ENCODE peak calls at places on chromosomes 6 and 20, in five cellular contexts. M, T, I, A and Q are unnamed samples.
A peak's percentile ranks its signal among the peaks of the same experiment; 100 is the strongest.

GRCh38 chr6:17584241-17584803 is 15.8 kb upstream of the FAM8A1 start:
- DNase-seq in M (no peak), I (peak; percentile 87), A (no peak), T (peak; percentile 79), Q (no peak)

GRCh38 chr6:170294813-170295518 is 4.1 kb upstream of the DLL1 start:
- DNase-seq in M (no peak), I (no peak), T (no peak), A (no peak), Q (no peak)

GRCh38 chr20:47316776-47317126 is 39.7 kb downstream of the ZMYND8 start:
- DNase-seq in M (no peak), I (no peak), A (no peak), T (no peak), Q (peak; percentile 39)

GRCh38 chr6:87705070-87705691 is 3.1 kb upstream of the AKIRIN2 start:
- DNase-seq in T (no peak), A (no peak), I (no peak), M (no peak), Q (no peak)

GRCh38 chr6:150001295-150001990 is 23.9 kb downstream of the RAET1L start:
- DNase-seq in I (no peak), T (no peak), A (no peak), M (no peak), Q (no peak)

GRCh38 chr6:713351-713750 is 20.4 kb upstream of the EXOC2 start:
- DNase-seq in A (no peak), T (no peak), M (no peak), I (no peak), Q (no peak)

GRCh38 chr6:128282956-128283355 is 237.4 kb downstream of the PTPRK start:
- DNase-seq in M (no peak), I (no peak), T (no peak), A (no peak), Q (no peak)

GRCh38 chr6:168450921-168451320 is 9.9 kb downstream of the SMOC2 start:
- DNase-seq in I (no peak), M (no peak), T (no peak), A (no peak), Q (no peak)

GRCh38 chr20:44739952-44740351 is 5.7 kb upstream of the KCNK15 start:
- DNase-seq in I (no peak), A (no peak), M (no peak), T (no peak), Q (no peak)

GRCh38 chr6:157823001-157823522 is at the start of gene SNX9:
- DNase-seq in I (peak; percentile 86), T (peak; percentile 90), A (no peak), M (peak; percentile 55), Q (peak; percentile 90)

DNA sequence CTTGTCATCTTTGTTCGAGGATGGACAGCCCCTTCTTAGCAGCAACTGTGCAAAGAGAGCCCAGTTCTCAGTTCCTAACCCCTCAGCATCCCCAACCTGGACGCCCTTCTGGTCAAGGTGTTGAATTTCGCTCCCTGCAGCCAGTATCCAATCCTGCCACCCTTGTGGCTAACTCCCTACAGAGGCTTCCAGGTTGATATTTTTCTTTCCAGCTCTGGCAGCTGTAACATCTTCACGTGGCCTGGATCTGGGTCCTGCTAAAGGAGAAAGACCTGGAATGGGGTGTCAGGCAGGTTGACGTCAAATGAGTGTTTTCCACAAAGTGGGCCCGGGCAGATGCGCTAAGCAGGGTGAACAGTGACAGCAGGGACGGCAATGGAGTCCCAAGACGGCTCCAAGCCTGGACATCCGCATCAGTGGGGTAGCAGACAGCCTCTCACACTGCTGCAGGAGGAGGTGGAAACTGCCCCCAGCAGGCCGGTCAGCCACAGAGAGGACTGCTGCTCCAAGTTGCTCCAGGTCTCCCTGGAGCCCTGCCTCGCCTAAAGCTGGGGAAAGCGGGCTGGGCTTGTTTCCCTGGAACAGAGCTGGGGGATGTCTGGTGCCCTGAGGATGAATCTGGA is 1.0 kb upstream of the YTHDF1 start:
- DNase-seq in I (no peak), A (no peak), M (no peak), T (no peak), Q (no peak)
- TF ChIP-seq CTCF in I (no peak), A (no peak), M (no peak), T (no peak), Q (no peak)

DNA sequence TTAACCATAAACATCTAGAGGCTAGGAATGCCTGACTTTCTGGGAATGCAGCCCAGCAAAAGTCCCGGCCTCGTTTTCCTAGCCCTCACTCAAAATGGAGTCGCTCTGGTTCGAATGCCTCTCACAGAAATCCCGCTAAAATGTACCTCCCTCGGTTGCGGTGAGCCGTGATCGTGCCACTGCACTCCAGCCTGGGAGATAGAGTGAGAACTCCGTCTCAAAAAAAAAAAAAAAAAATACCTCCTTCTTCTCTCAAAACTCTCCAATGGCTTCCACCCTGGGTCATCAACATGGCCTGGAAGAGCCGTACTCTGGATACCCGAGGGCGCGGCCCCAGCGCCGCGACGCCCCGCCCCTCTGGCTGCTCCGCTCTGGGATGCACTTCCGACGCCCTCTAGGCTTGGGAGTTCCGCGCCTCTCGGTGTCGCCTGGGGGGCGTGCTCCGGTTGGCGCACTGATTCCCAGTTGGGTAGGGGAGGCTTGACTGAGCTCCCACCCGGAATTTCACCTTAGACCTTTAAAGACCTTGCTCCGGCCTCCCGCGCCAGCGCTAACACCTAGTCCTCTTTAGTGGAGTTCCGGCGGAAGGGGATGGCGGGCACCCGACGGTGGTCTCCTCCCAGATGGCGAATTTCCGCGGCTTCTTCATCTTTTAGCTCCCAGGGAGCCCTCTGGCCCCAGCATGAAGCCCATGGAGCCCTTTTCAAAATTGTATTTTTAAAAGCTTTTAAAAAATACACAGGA is 12.3 kb downstream of the HMGN4 start:
- DNase-seq in T (peak; percentile 80), M (peak; percentile 62), I (peak; percentile 74), A (no peak), Q (peak; percentile 80)
- TF ChIP-seq CTCF in T (no peak), M (peak; percentile 15), I (no peak), A (no peak), Q (no peak)

GRCh38 chr20:46285740-46286139 is 22.6 kb downstream of the CDH22 start:
- DNase-seq in A (no peak), I (no peak), M (no peak), T (no peak), Q (no peak)
- TF ChIP-seq CTCF in A (no peak), I (no peak), M (no peak), T (no peak), Q (no peak)

GRCh38 chr6:39791311-39791710 is 865 bp upstream of the DAAM2 start:
- DNase-seq in I (peak; percentile 48), M (no peak), A (no peak), T (no peak), Q (no peak)

GRCh38 chr6:39792501-39793450 is 600 bp downstream of the DAAM2 start:
- DNase-seq in M (no peak), A (no peak), T (peak; percentile 76), I (no peak), Q (no peak)

GRCh38 chr6:39793528-39793927 is 1.4 kb downstream of the DAAM2 start:
- DNase-seq in M (no peak), I (no peak), A (no peak), T (no peak), Q (no peak)

GRCh38 chr6:39791850-39792500 is at the start of gene DAAM2:
- DNase-seq in T (peak; percentile 87), I (peak; percentile 70), A (peak; percentile 28), M (peak; percentile 16), Q (no peak)

DNA sequence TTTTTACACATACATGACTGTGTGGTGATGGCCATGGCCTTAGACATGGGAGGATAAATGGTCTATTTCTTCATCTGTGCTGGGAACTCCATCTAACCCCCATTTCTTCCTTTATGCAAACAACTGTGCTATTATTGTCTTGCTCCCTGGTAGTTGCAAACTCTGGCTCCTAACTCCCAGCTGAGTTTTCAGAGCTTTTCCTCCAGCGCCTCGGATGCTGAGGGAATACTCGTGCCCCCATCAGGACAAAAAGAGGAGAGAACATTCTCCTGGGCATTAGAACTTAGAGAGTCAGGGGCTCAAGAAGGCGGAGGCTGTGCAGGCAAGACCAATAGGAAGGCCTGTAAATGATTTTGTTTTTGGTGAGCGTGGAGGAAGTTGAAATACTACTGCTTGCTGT is 2.1 kb downstream of the DAAM2 start:
- DNase-seq in T (no peak), A (no peak), M (no peak), I (no peak), Q (no peak)
- TF ChIP-seq CTCF in T (no peak), A (no peak), M (no peak), I (no peak), Q (no peak)

DNA sequence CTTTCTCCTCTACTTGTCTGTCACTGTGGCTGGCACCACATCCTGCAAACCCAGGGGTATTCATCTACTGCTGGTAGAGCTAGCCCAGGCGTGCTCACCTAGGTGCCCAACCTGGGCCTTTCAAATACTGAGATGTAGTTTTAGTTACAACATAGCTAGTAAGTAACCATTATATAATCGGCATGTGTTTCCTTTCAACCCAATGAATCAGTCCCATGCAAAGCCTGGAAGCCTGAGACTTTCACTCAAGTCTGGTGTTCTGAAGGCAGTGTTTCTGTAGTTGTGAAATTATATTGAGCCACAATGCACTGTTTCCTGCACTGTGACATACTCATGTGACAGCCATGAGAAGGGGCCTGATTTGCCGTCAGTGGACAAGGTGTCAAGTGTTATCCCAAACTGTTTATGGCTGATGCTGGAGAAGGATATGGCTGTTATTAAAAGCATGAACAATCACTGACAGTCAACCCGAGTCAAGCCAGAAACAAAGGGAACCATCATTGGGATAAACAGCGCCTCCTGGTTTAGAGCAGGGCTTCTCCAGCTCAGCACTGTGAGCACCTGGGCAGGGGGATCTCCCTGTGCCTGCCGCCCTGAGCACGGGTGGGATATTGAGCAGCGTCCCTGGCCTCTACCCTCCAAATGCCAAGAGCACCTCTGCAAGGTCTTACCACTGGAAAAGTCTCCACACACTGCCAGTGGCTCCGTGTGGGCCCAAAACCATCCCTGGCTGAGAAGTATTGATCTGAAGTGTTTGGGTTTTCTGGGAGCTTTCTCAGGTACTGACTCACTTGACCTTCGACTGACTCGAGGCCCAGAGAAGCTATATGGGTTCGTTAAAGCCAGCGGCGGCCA is 1.6 kb downstream of the PSMA7 start:
- DNase-seq in I (peak; percentile 34), A (no peak), T (no peak), M (no peak), Q (peak; percentile 56)
- TF ChIP-seq CTCF in I (peak; percentile 43), A (no peak), T (no peak), M (peak; percentile 30), Q (no peak)